ENCODE peak calls at places on chromosomes 16 and 17, in six cellular contexts. J is activated T-cell treated with anti-CD3 and anti-CD28 coated beads, Interleukin-2, amount 50 U/mL, for 4 hours; K is activated naive CD8-positive, alpha-beta T cell treated with anti-CD3 and anti-CD28 coated beads, Interleukin-2, amount 10 ng/mL, durations not matched to agents 7 days and 5 days; B is aorta; X is naive B cell; G is left cardiac atrium. I is an unnamed sample.

GRCh38 chr16:58418601-58419000 is 26.3 kb downstream of the GINS3 start:
- ATAC-seq in G (peak; percentile 83), K (no peak), J (no peak), B (peak; percentile 26), X (no peak), I (peak; percentile 12)

GRCh38 chr17:44585315-44585714 is 28.0 kb downstream of the FZD2 start:
- ATAC-seq in J (no peak), B (no peak), X (no peak), K (no peak), G (no peak), I (no peak)

GRCh38 chr16:397736-398332 is 835 bp downstream of the NME4 start:
- ATAC-seq in J (no peak), B (peak; percentile 58), K (no peak), G (peak; percentile 42), X (no peak), I (no peak)

GRCh38 chr16:88439706-88440105 is 13.4 kb upstream of the ZFPM1 start:
- ATAC-seq in G (no peak), X (no peak), K (no peak), B (no peak), J (no peak), I (no peak)

GRCh38 chr17:11950771-11951519 is 46.3 kb downstream of the ZNF18 start:
- ATAC-seq in J (no peak), K (no peak), G (no peak), X (no peak), B (no peak), I (no peak)

GRCh38 chr17:50495217-50495823 is 12.9 kb upstream of the MYCBPAP start:
- ATAC-seq in G (no peak), K (no peak), X (no peak), B (no peak), J (no peak), I (no peak)

GRCh38 chr17:73770115-73770848 is 126.0 kb upstream of the SDK2 start:
- ATAC-seq in G (peak; percentile 93), X (no peak), B (peak; percentile 85), J (no peak), K (no peak), I (no peak)

GRCh38 chr17:57810740-57811632 is 38.9 kb downstream of the MRPS23 start:
- ATAC-seq in K (no peak), G (peak; percentile 83), J (no peak), B (peak; percentile 61), X (peak; percentile 88), I (peak; percentile 43)

GRCh38 chr16:55913717-55914116 is 38.5 kb upstream of the CES5A start:
- ATAC-seq in X (no peak), G (peak; percentile 47), J (no peak), K (no peak), B (no peak), I (no peak)

GRCh38 chr16:54812229-54812628 is 118.4 kb upstream of the IRX5 start:
- ATAC-seq in G (no peak), K (no peak), J (no peak), X (no peak), B (no peak), I (no peak)